ENCODE peak calls at places on chromosome 1, in seven cellular contexts. B, X, J, H, P, R and A are unnamed samples.

GRCh38 chr1:145872421-145872891 is 13.2 kb downstream of the ANKRD35 start:
- DNase-seq in B (no peak), X (no peak), J (no peak), H (peak), P (no peak), R (peak), A (no peak)

GRCh38 chr1:66535149-66535548 is 1.2 kb downstream of the SGIP1 start:
- DNase-seq in B (no peak), X (no peak), J (no peak), H (no peak), P (no peak), R (no peak), A (no peak)

GRCh38 chr1:203839081-203839480 is 22.3 kb upstream of the SNRPE start:
- DNase-seq in B (no peak), X (no peak), J (peak), H (no peak), P (no peak), R (peak), A (no peak)

GRCh38 chr1:21919520-21919919 is 17.6 kb downstream of the HSPG2 start:
- DNase-seq in B (no peak), X (no peak), J (peak), H (no peak), P (no peak), R (peak), A (no peak)

GRCh38 chr1:202315576-202316168 is 26.1 kb downstream of the UBE2T start:
- DNase-seq in B (no peak), X (peak), J (peak), H (peak), P (peak), R (peak), A (peak)

GRCh38 chr1:64505944-64506658 is 36.2 kb downstream of the CACHD1 start:
- DNase-seq in B (peak), X (no peak), J (peak), H (peak), P (no peak), R (no peak), A (no peak)

GRCh38 chr1:29839726-29840125 is 603.4 kb downstream of the PTPRU start:
- DNase-seq in B (no peak), X (no peak), J (no peak), H (no peak), P (no peak), R (no peak), A (no peak)

GRCh38 chr1:85445906-85446305 is 19.1 kb downstream of the DDAH1 start:
- DNase-seq in B (no peak), X (no peak), J (peak), H (no peak), P (no peak), R (no peak), A (no peak)

GRCh38 chr1:59417406-59417805 is 120.5 kb downstream of the FGGY start:
- DNase-seq in B (no peak), X (no peak), J (no peak), H (no peak), P (no peak), R (no peak), A (no peak)

GRCh38 chr1:112110031-112110430 is 120.6 kb upstream of the KCND3 start:
- DNase-seq in B (no peak), X (no peak), J (peak), H (peak), P (no peak), R (no peak), A (no peak)